ENCODE peak calls at places on chromosome 17, in eight cellular contexts. One of them, this sample, is unnamed.

GRCh38 chr17:5249615-5250014 is 15.0 kb upstream of the SCIMP start:
- DNase-seq in ascending aorta: peak
- DNase-seq in OCI-LY7: peak
- DNase-seq in tibial nerve: peak
- DNase-seq in HepG2: peak
- DNase-seq in fibroblast of villous mesenchyme: peak
- DNase-seq in AG09309: peak
- DNase-seq in left lung: no peak
- DNase-seq in this sample: peak

GRCh38 chr17:52709724-52710123 is 551.2 kb upstream of the CA10 start:
- DNase-seq in ascending aorta: no peak
- DNase-seq in OCI-LY7: no peak
- DNase-seq in tibial nerve: no peak
- DNase-seq in HepG2: no peak
- DNase-seq in fibroblast of villous mesenchyme: no peak
- DNase-seq in AG09309: no peak
- DNase-seq in left lung: peak
- DNase-seq in this sample: no peak

GRCh38 chr17:3944485-3945388 is 19.5 kb downstream of the ATP2A3 start:
- DNase-seq in ascending aorta: no peak
- DNase-seq in OCI-LY7: peak
- DNase-seq in tibial nerve: peak
- DNase-seq in HepG2: no peak
- DNase-seq in fibroblast of villous mesenchyme: peak
- DNase-seq in AG09309: no peak
- DNase-seq in left lung: peak
- DNase-seq in this sample: peak

GRCh38 chr17:57356722-57357391 is 100.5 kb downstream of the MSI2 start:
- DNase-seq in ascending aorta: peak
- DNase-seq in OCI-LY7: peak
- DNase-seq in tibial nerve: no peak
- DNase-seq in HepG2: no peak
- DNase-seq in fibroblast of villous mesenchyme: no peak
- DNase-seq in AG09309: no peak
- DNase-seq in left lung: no peak
- DNase-seq in this sample: no peak

GRCh38 chr17:75587718-75588545 is at the start of gene MYO15B:
- DNase-seq in ascending aorta: peak
- DNase-seq in OCI-LY7: no peak
- DNase-seq in tibial nerve: peak
- DNase-seq in HepG2: no peak
- DNase-seq in fibroblast of villous mesenchyme: peak
- DNase-seq in AG09309: no peak
- DNase-seq in left lung: peak
- DNase-seq in this sample: no peak

GRCh38 chr17:50833396-50834125 is 1.8 kb upstream of the WFIKKN2 start:
- DNase-seq in ascending aorta: no peak
- DNase-seq in OCI-LY7: no peak
- DNase-seq in tibial nerve: no peak
- DNase-seq in HepG2: no peak
- DNase-seq in fibroblast of villous mesenchyme: no peak
- DNase-seq in AG09309: no peak
- DNase-seq in left lung: no peak
- DNase-seq in this sample: no peak

GRCh38 chr17:40526668-40527067 is 25.2 kb upstream of the TNS4 start:
- DNase-seq in ascending aorta: peak
- DNase-seq in OCI-LY7: no peak
- DNase-seq in tibial nerve: no peak
- DNase-seq in HepG2: no peak
- DNase-seq in fibroblast of villous mesenchyme: peak
- DNase-seq in AG09309: no peak
- DNase-seq in left lung: no peak
- DNase-seq in this sample: no peak

GRCh38 chr17:1558401-1558800 is 4.2 kb downstream of the PITPNA start:
- DNase-seq in ascending aorta: no peak
- DNase-seq in OCI-LY7: no peak
- DNase-seq in tibial nerve: no peak
- DNase-seq in HepG2: no peak
- DNase-seq in fibroblast of villous mesenchyme: peak
- DNase-seq in AG09309: no peak
- DNase-seq in left lung: no peak
- DNase-seq in this sample: no peak

GRCh38 chr17:62998665-62999393 is 32.8 kb downstream of the TANC2 start:
- DNase-seq in ascending aorta: no peak
- DNase-seq in OCI-LY7: no peak
- DNase-seq in tibial nerve: no peak
- DNase-seq in HepG2: no peak
- DNase-seq in fibroblast of villous mesenchyme: no peak
- DNase-seq in AG09309: no peak
- DNase-seq in left lung: no peak
- DNase-seq in this sample: no peak

GRCh38 chr17:438191-438590 is 85.6 kb upstream of the RPH3AL start:
- DNase-seq in ascending aorta: no peak
- DNase-seq in OCI-LY7: no peak
- DNase-seq in tibial nerve: no peak
- DNase-seq in HepG2: no peak
- DNase-seq in fibroblast of villous mesenchyme: no peak
- DNase-seq in AG09309: no peak
- DNase-seq in left lung: no peak
- DNase-seq in this sample: no peak

GRCh38 chr17:75131278-75132017 is at the start of gene NT5C:
- DNase-seq in ascending aorta: peak
- DNase-seq in OCI-LY7: peak
- DNase-seq in tibial nerve: peak
- DNase-seq in HepG2: peak
- DNase-seq in fibroblast of villous mesenchyme: peak
- DNase-seq in AG09309: no peak
- DNase-seq in left lung: peak
- DNase-seq in this sample: no peak

DNA sequence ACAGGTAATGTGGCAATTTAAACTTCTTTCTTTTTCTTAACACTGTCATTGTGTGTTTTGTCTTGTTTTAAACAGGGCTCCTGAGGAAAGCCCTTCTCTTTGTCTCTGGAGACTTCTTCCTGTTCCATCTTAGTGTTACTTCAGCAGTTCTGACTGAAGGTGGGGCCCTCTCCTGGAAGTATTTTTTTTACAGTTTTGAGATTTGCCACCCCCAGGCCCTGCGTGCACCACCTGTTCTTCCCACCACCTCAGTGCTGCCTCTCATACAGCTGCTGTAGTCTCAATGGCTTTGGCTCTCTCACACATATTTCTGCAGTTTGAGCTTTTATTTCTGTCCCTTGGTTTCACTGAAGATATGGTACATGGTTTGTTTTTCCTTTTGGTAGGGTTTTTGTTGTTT is 52.5 kb upstream of the ALDH3A1 start:
- DNase-seq in ascending aorta: no peak
- DNase-seq in OCI-LY7: peak
- DNase-seq in tibial nerve: no peak
- DNase-seq in HepG2: no peak
- DNase-seq in fibroblast of villous mesenchyme: no peak
- DNase-seq in AG09309: no peak
- DNase-seq in left lung: no peak
- DNase-seq in this sample: no peak
- TF ChIP-seq CTCF in ascending aorta: no peak
- TF ChIP-seq CTCF in OCI-LY7: peak
- TF ChIP-seq CTCF in tibial nerve: no peak
- TF ChIP-seq CTCF in HepG2: no peak
- TF ChIP-seq CTCF in fibroblast of villous mesenchyme: no peak
- TF ChIP-seq CTCF in AG09309: no peak
- TF ChIP-seq CTCF in left lung: no peak
- TF ChIP-seq CTCF in this sample: no peak

GRCh38 chr17:43871947-43872690 is 25.1 kb downstream of the CD300LG start:
- DNase-seq in ascending aorta: no peak
- DNase-seq in OCI-LY7: no peak
- DNase-seq in tibial nerve: no peak
- DNase-seq in HepG2: no peak
- DNase-seq in fibroblast of villous mesenchyme: no peak
- DNase-seq in AG09309: no peak
- DNase-seq in left lung: no peak
- DNase-seq in this sample: no peak
- TF ChIP-seq CTCF in ascending aorta: no peak
- TF ChIP-seq CTCF in OCI-LY7: no peak
- TF ChIP-seq CTCF in tibial nerve: no peak
- TF ChIP-seq CTCF in HepG2: no peak
- TF ChIP-seq CTCF in fibroblast of villous mesenchyme: no peak
- TF ChIP-seq CTCF in AG09309: no peak
- TF ChIP-seq CTCF in left lung: no peak
- TF ChIP-seq CTCF in this sample: no peak

GRCh38 chr17:47896672-47897490 is 845 bp downstream of the SP2 start:
- DNase-seq in ascending aorta: no peak
- DNase-seq in OCI-LY7: peak
- DNase-seq in tibial nerve: no peak
- DNase-seq in HepG2: no peak
- DNase-seq in fibroblast of villous mesenchyme: peak
- DNase-seq in AG09309: no peak
- DNase-seq in left lung: no peak
- DNase-seq in this sample: no peak

GRCh38 chr17:47897561-47897960 is 1.5 kb downstream of the SP2 start:
- DNase-seq in ascending aorta: no peak
- DNase-seq in OCI-LY7: no peak
- DNase-seq in tibial nerve: no peak
- DNase-seq in HepG2: no peak
- DNase-seq in fibroblast of villous mesenchyme: no peak
- DNase-seq in AG09309: no peak
- DNase-seq in left lung: no peak
- DNase-seq in this sample: no peak

GRCh38 chr17:47895856-47896671 is at the start of gene SP2:
- DNase-seq in ascending aorta: peak
- DNase-seq in OCI-LY7: peak
- DNase-seq in tibial nerve: peak
- DNase-seq in HepG2: peak
- DNase-seq in fibroblast of villous mesenchyme: peak
- DNase-seq in AG09309: peak
- DNase-seq in left lung: peak
- DNase-seq in this sample: peak

GRCh38 chr17:47895254-47895855 is 681 bp upstream of the SP2 start:
- DNase-seq in ascending aorta: no peak
- DNase-seq in OCI-LY7: peak
- DNase-seq in tibial nerve: no peak
- DNase-seq in HepG2: no peak
- DNase-seq in fibroblast of villous mesenchyme: no peak
- DNase-seq in AG09309: no peak
- DNase-seq in left lung: no peak
- DNase-seq in this sample: no peak

GRCh38 chr17:47894498-47895253 is 1.4 kb upstream of the SP2 start:
- DNase-seq in ascending aorta: no peak
- DNase-seq in OCI-LY7: peak
- DNase-seq in tibial nerve: no peak
- DNase-seq in HepG2: no peak
- DNase-seq in fibroblast of villous mesenchyme: no peak
- DNase-seq in AG09309: no peak
- DNase-seq in left lung: no peak
- DNase-seq in this sample: no peak
- TF ChIP-seq CTCF in ascending aorta: no peak
- TF ChIP-seq CTCF in OCI-LY7: peak
- TF ChIP-seq CTCF in tibial nerve: no peak
- TF ChIP-seq CTCF in HepG2: no peak
- TF ChIP-seq CTCF in fibroblast of villous mesenchyme: no peak
- TF ChIP-seq CTCF in AG09309: peak
- TF ChIP-seq CTCF in left lung: no peak
- TF ChIP-seq CTCF in this sample: no peak

GRCh38 chr17:73874008-73874407 is 229.8 kb upstream of the SDK2 start:
- DNase-seq in ascending aorta: no peak
- DNase-seq in OCI-LY7: no peak
- DNase-seq in tibial nerve: no peak
- DNase-seq in HepG2: no peak
- DNase-seq in fibroblast of villous mesenchyme: no peak
- DNase-seq in AG09309: no peak
- DNase-seq in left lung: no peak
- DNase-seq in this sample: no peak
- TF ChIP-seq CTCF in ascending aorta: no peak
- TF ChIP-seq CTCF in OCI-LY7: no peak
- TF ChIP-seq CTCF in tibial nerve: no peak
- TF ChIP-seq CTCF in HepG2: no peak
- TF ChIP-seq CTCF in fibroblast of villous mesenchyme: no peak
- TF ChIP-seq CTCF in AG09309: no peak
- TF ChIP-seq CTCF in left lung: no peak
- TF ChIP-seq CTCF in this sample: no peak

GRCh38 chr17:82875418-82875856 is 35.6 kb upstream of the ZNF750 start:
- DNase-seq in ascending aorta: no peak
- DNase-seq in OCI-LY7: no peak
- DNase-seq in tibial nerve: no peak
- DNase-seq in HepG2: peak
- DNase-seq in fibroblast of villous mesenchyme: no peak
- DNase-seq in AG09309: no peak
- DNase-seq in left lung: peak
- DNase-seq in this sample: no peak
- TF ChIP-seq CTCF in ascending aorta: no peak
- TF ChIP-seq CTCF in OCI-LY7: no peak
- TF ChIP-seq CTCF in tibial nerve: no peak
- TF ChIP-seq CTCF in HepG2: peak
- TF ChIP-seq CTCF in fibroblast of villous mesenchyme: no peak
- TF ChIP-seq CTCF in AG09309: no peak
- TF ChIP-seq CTCF in left lung: no peak
- TF ChIP-seq CTCF in this sample: no peak

GRCh38 chr17:66842959-66843358 is 8.0 kb downstream of the CACNG5 start:
- DNase-seq in ascending aorta: no peak
- DNase-seq in OCI-LY7: no peak
- DNase-seq in tibial nerve: no peak
- DNase-seq in HepG2: no peak
- DNase-seq in fibroblast of villous mesenchyme: no peak
- DNase-seq in AG09309: no peak
- DNase-seq in left lung: no peak
- DNase-seq in this sample: no peak

GRCh38 chr17:66841328-66841727 is 6.4 kb downstream of the CACNG5 start:
- DNase-seq in ascending aorta: no peak
- DNase-seq in OCI-LY7: no peak
- DNase-seq in tibial nerve: no peak
- DNase-seq in HepG2: no peak
- DNase-seq in fibroblast of villous mesenchyme: no peak
- DNase-seq in AG09309: no peak
- DNase-seq in left lung: no peak
- DNase-seq in this sample: no peak

GRCh38 chr17:66842505-66842904 is 7.6 kb downstream of the CACNG5 start:
- DNase-seq in ascending aorta: no peak
- DNase-seq in OCI-LY7: no peak
- DNase-seq in tibial nerve: no peak
- DNase-seq in HepG2: no peak
- DNase-seq in fibroblast of villous mesenchyme: no peak
- DNase-seq in AG09309: no peak
- DNase-seq in left lung: no peak
- DNase-seq in this sample: no peak

GRCh38 chr17:66840061-66840460 is 5.1 kb downstream of the CACNG5 start:
- DNase-seq in ascending aorta: no peak
- DNase-seq in OCI-LY7: no peak
- DNase-seq in tibial nerve: no peak
- DNase-seq in HepG2: no peak
- DNase-seq in fibroblast of villous mesenchyme: no peak
- DNase-seq in AG09309: no peak
- DNase-seq in left lung: no peak
- DNase-seq in this sample: no peak

GRCh38 chr17:66841744-66842143 is 6.8 kb downstream of the CACNG5 start:
- DNase-seq in ascending aorta: no peak
- DNase-seq in OCI-LY7: no peak
- DNase-seq in tibial nerve: no peak
- DNase-seq in HepG2: no peak
- DNase-seq in fibroblast of villous mesenchyme: no peak
- DNase-seq in AG09309: no peak
- DNase-seq in left lung: no peak
- DNase-seq in this sample: no peak
- TF ChIP-seq CTCF in ascending aorta: no peak
- TF ChIP-seq CTCF in OCI-LY7: no peak
- TF ChIP-seq CTCF in tibial nerve: no peak
- TF ChIP-seq CTCF in HepG2: no peak
- TF ChIP-seq CTCF in fibroblast of villous mesenchyme: no peak
- TF ChIP-seq CTCF in AG09309: no peak
- TF ChIP-seq CTCF in left lung: no peak
- TF ChIP-seq CTCF in this sample: no peak

This sample was measured in AG09319.